ENCODE peak calls at places on chromosomes 2 and 18, in five cellular contexts. B, M, V, C and X are unnamed samples.

GRCh38 chr2:152523091-152523490 is 188.1 kb downstream of the FMNL2 start:
- DNase-seq in C (no peak), B (no peak), M (no peak), V (peak; percentile 62), X (no peak)

GRCh38 chr2:46983065-46983801 is 67.6 kb upstream of the MCFD2 start:
- DNase-seq in B (peak; percentile 57), M (no peak), C (no peak), V (peak; percentile 55), X (no peak)

GRCh38 chr2:120434487-120434886 is 88.6 kb downstream of the INHBB start:
- DNase-seq in V (no peak), B (no peak), M (peak; percentile 28), C (no peak), X (no peak)

GRCh38 chr2:69644506-69644979 is 1.0 kb upstream of the AAK1 start:
- DNase-seq in M (no peak), C (no peak), B (no peak), V (no peak), X (no peak)

GRCh38 chr18:73848656-73849055 is 299.0 kb downstream of the FBXO15 start:
- DNase-seq in C (no peak), B (no peak), V (peak; percentile 79), M (no peak), X (no peak)

GRCh38 chr18:21703241-21703820 is 1.2 kb downstream of the ABHD3 start:
- DNase-seq in C (no peak), M (no peak), V (peak; percentile 48), B (peak; percentile 25), X (no peak)

GRCh38 chr2:230054079-230054478 is 14.6 kb downstream of the SLC16A14 start:
- DNase-seq in M (no peak), V (peak; percentile 85), B (no peak), C (no peak), X (no peak)

GRCh38 chr18:72542993-72543361 is 1.2 kb downstream of the CBLN2 start:
- DNase-seq in V (no peak), M (peak; percentile 52), B (no peak), C (no peak), X (no peak)

GRCh38 chr18:57741273-57741672 is 61.8 kb downstream of the ATP8B1 start:
- DNase-seq in B (no peak), C (no peak), V (no peak), M (no peak), X (no peak)

GRCh38 chr18:63098014-63098981 is 221.3 kb downstream of the BCL2 start:
- DNase-seq in M (no peak), V (no peak), C (no peak), B (no peak), X (no peak)

GRCh38 chr2:165573534-165574461 is 104.3 kb downstream of the CSRNP3 start:
- DNase-seq in V (peak; percentile 62), M (peak; percentile 92), B (no peak), C (peak; percentile 78), X (no peak)

GRCh38 chr18:42024131-42024530 is 69.1 kb downstream of the PIK3C3 start:
- DNase-seq in M (no peak), C (no peak), B (no peak), V (no peak), X (no peak)

GRCh38 chr2:186919272-186919671 is 70.3 kb upstream of the ZSWIM2 start:
- DNase-seq in B (no peak), C (no peak), M (no peak), V (peak; percentile 72), X (no peak)

GRCh38 chr18:11750581-11751304 is 61.7 kb downstream of the GNAL start:
- DNase-seq in M (no peak), C (no peak), V (no peak), B (no peak), X (no peak)

GRCh38 chr18:11751305-11752115 is 62.4 kb downstream of the GNAL start:
- DNase-seq in C (no peak), M (peak; percentile 62), V (no peak), B (no peak), X (no peak)

GRCh38 chr18:11750171-11750570 is 61.1 kb downstream of the GNAL start:
- DNase-seq in V (no peak), C (no peak), B (no peak), M (no peak), X (no peak)

GRCh38 chr18:11749305-11749704 is 60.2 kb downstream of the GNAL start:
- DNase-seq in V (no peak), B (no peak), M (no peak), C (no peak), X (no peak)

DNA sequence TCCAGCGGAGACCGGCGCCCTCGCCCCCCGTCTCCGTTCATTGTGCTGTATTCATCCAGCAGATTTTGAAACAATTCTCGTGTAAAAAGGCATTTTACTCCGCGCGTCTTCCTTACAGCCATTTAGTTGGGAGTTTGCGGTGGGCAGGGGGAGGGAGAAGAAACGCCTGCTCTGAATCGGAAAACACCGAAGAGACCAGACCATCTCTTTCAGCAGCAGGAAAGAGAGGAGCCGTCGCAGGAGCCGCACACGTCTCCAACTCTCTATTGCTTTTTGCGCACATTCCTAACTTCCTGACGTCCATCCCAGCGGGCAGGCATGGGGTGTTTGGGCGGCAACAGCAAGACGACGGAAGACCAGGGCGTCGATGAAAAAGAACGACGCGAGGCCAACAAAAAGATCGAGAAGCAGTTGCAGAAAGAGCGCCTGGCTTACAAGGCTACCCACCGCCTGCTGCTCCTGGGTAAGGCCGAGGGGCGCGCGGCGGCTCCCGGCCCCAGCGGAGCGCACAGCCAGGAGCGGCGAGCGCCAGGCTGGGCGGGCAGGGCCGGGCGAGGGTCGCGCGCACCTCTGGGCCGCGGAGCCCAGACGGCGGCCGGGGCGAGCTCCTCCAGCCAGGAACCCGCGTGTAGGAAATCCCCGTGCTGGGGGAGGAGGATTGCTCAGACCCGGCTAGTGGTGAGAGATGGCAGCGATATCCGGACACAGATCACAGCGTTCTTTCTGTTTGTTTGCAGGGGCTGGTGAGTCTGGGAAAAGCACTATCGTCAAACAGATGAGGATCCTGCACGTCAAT is 63.2 kb downstream of the GNAL start:
- DNase-seq in B (peak; percentile 8), C (no peak), V (peak; percentile 41), M (peak; percentile 75), X (no peak)
- TF ChIP-seq EZH2 in B (no peak), C (no peak), V (peak; percentile 7), M (peak; percentile 83), X (peak; percentile 51)

GRCh38 chr2:110099036-110099420 is 16.6 kb downstream of the MALL start:
- DNase-seq in V (no peak), M (no peak), B (no peak), C (no peak), X (no peak)
- H3K27ac ChIP-seq in V (no peak overlapping the region), M (no peak overlapping the region), B (no peak overlapping the region), C (no peak overlapping the region), X (no peak overlapping the region)

DNA sequence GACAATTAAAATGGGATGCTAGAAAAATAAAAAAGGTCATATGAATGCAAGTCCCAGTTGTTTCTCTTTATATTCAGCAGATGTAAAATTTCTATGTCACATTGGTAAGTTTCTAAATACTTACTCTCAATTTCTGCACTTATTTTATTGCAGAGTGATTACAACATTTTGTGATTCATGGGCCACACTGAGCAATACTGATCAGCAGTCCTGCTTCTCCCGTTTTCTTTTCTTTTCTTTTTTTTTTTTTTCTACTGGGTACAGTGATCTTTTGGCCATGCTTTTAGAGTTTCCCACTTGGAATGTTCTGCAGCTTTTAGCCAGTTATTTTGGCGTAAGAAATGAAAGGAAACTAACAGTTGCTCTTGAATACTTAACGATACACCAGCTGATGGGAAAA is 38.8 kb downstream of the LIMS1 start:
- DNase-seq in V (peak; percentile 45), B (no peak), M (no peak), C (no peak), X (no peak)
- H3K9ac ChIP-seq in V (no peak overlapping the region), B (no peak overlapping the region), M (no peak overlapping the region), C (no peak overlapping the region), X (no peak overlapping the region)

GRCh38 chr18:36296591-36297418 is 708 bp upstream of the FHOD3 start:
- DNase-seq in C (peak; percentile 32), M (peak; percentile 88), B (peak; percentile 67), V (peak; percentile 48), X (no peak)
- TF ChIP-seq EZH2 in C (no peak), M (no peak), B (no peak), V (no peak), X (peak; percentile 89)

GRCh38 chr2:28336993-28337627 is 55.5 kb upstream of the FOSL2 start:
- DNase-seq in B (no peak), V (no peak), C (no peak), M (no peak), X (no peak)

GRCh38 chr2:28340312-28341202 is 52.1 kb upstream of the FOSL2 start:
- DNase-seq in C (no peak), M (no peak), B (no peak), V (no peak), X (no peak)

GRCh38 chr2:28338046-28338753 is 54.5 kb upstream of the FOSL2 start:
- DNase-seq in M (peak; percentile 66), V (no peak), C (no peak), B (no peak), X (peak; percentile 65)

GRCh38 chr2:28339516-28340175 is 53.0 kb upstream of the FOSL2 start:
- DNase-seq in V (no peak), B (no peak), C (no peak), M (no peak), X (no peak)

DNA sequence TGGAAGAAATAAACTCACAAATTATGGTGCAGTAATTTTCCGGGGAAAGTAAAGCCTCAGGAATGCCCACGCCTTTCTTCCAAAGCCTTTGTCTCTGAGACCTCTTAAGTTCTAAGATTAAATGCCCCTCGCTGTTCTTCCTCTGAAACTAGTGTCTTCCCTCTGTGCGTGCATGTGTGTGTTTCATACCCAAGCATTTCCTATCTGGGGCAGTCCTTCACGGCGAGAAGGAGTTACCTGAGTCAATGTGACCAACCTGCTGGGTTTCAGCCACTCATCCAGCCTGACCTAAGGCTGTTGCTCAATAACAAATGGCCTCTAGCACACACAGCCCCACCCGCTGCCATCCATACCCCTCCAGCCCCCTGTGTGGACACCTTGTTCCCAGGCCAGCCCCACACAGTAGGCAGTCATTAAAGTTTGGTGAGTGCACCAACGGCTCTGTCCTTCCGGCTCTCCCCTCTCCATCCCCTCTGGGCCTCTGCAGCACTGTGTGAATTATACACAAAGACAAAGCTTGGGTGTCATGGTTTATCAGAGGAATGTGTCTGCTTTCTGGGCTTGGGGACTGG is 53.8 kb upstream of the FOSL2 start:
- DNase-seq in C (no peak), V (no peak), B (no peak), M (peak; percentile 64), X (no peak)
- H3K27ac ChIP-seq in C (no peak overlapping the region), V (no peak overlapping the region), B (no peak overlapping the region), M (peak overlapping the region; percentile 72), X (peak overlapping the region; percentile 95)

GRCh38 chr2:5694016-5694690 is 2.0 kb downstream of the SOX11 start:
- DNase-seq in C (no peak), V (no peak), M (peak; percentile 83), B (no peak), X (no peak)
- H3K9ac ChIP-seq in C (no peak overlapping the region), V (no peak overlapping the region), M (peak overlapping the region; percentile 78), B (no peak overlapping the region), X (peak overlapping the region; percentile 85)